ENCODE peak calls at places on chromosomes 3 and 15, in ten cellular contexts. K, A, Q, Z, N, V, H, T, Y and X are unnamed samples.

GRCh38 chr3:73401058-73401457 is 223.7 kb downstream of the PDZRN3 start:
- DNase-seq in Z (no peak), N (no peak), Q (peak; percentile 42), K (no peak), T (peak; percentile 74), A (no peak), V (no peak), Y (no peak), H (peak; percentile 54), X (no peak)

GRCh38 chr3:64108784-64109317 is 85.6 kb upstream of the PSMD6 start:
- DNase-seq in Y (no peak), A (no peak), K (no peak), V (no peak), H (no peak), N (no peak), Z (no peak), Q (no peak), T (no peak), X (no peak)

GRCh38 chr3:148289159-148289558 is 408.5 kb upstream of the AGTR1 start:
- DNase-seq in Z (no peak), A (no peak), N (no peak), H (no peak), T (no peak), V (no peak), Y (no peak), K (no peak), Q (no peak), X (no peak)

GRCh38 chr15:55587321-55588069 is 650 bp downstream of the PYGO1 start:
- DNase-seq in Y (peak; percentile 43), V (peak; percentile 33), T (peak; percentile 47), A (peak; percentile 30), H (peak; percentile 53), N (no peak), Z (peak; percentile 60), Q (no peak), K (peak; percentile 50), X (peak; percentile 4)

GRCh38 chr3:188707396-188708288 is 464.1 kb upstream of the TPRG1 start:
- DNase-seq in A (no peak), Z (no peak), Y (no peak), V (no peak), Q (no peak), H (no peak), T (no peak), K (no peak), N (no peak), X (no peak)

GRCh38 chr3:81105761-81106160 is 655.7 kb downstream of the GBE1 start:
- DNase-seq in A (no peak), N (no peak), Z (no peak), Q (no peak), V (no peak), K (no peak), Y (no peak), T (no peak), H (no peak), X (no peak)

GRCh38 chr15:96324192-96324895 is 6.2 kb upstream of the NR2F2 start:
- DNase-seq in Q (no peak), H (peak; percentile 65), A (no peak), Y (no peak), Z (no peak), V (no peak), N (no peak), T (no peak), K (peak; percentile 73), X (no peak)

GRCh38 chr3:139113766-139114165 is 69.1 kb upstream of the PRR23C start:
- DNase-seq in Q (no peak), T (no peak), N (no peak), H (no peak), Z (no peak), V (no peak), A (no peak), K (no peak), Y (peak; percentile 15), X (no peak)

GRCh38 chr15:56356616-56357015 is 8.6 kb upstream of the TEX9 start:
- DNase-seq in V (no peak), Q (no peak), H (no peak), T (peak; percentile 32), A (no peak), N (no peak), Z (peak; percentile 30), K (no peak), Y (no peak), X (no peak)

GRCh38 chr3:158709666-158710083 is 22.6 kb downstream of the RARRES1 start:
- DNase-seq in T (peak; percentile 99), Z (no peak), N (no peak), Q (peak; percentile 28), Y (no peak), A (no peak), K (no peak), V (no peak), H (peak; percentile 96), X (no peak)

GRCh38 chr15:56524915-56525314 is 60.0 kb upstream of the MNS1 start:
- DNase-seq in Z (no peak), V (no peak), Y (no peak), N (no peak), K (no peak), A (no peak), Q (no peak), T (peak; percentile 4), H (peak; percentile 63), X (no peak)

GRCh38 chr3:170741756-170742530 is 128.1 kb downstream of the RPL22L1 start:
- DNase-seq in Q (no peak), V (no peak), Z (no peak), N (no peak), T (no peak), K (no peak), H (no peak), A (peak; percentile 20), Y (no peak), X (no peak)

GRCh38 chr15:68691667-68692066 is 112.9 kb downstream of the CORO2B start:
- DNase-seq in T (no peak), V (no peak), Z (no peak), Q (peak; percentile 25), Y (no peak), N (no peak), K (no peak), H (no peak), A (no peak), X (no peak)

GRCh38 chr3:57983734-57984518 is 24.3 kb upstream of the FLNB start:
- DNase-seq in Z (peak; percentile 77), A (peak; percentile 48), N (no peak), T (peak; percentile 94), Q (peak; percentile 96), V (no peak), H (peak; percentile 90), K (no peak), Y (no peak), X (peak; percentile 87)

GRCh38 chr3:127461286-127461685 is 129.2 kb downstream of the TPRA1 start:
- DNase-seq in N (no peak), Y (no peak), K (no peak), Z (no peak), Q (no peak), V (no peak), A (no peak), T (no peak), H (no peak), X (no peak)
- TF ChIP-seq CTCF in N (no peak), Y (no peak), K (no peak), Z (no peak), Q (no peak), V (no peak), A (no peak), T (no peak), H (no peak), X (no peak)

GRCh38 chr15:65304393-65305143 is at the start of gene RNU5B-1:
- DNase-seq in V (peak; percentile 68), N (peak; percentile 97), Q (peak; percentile 94), H (peak; percentile 99), Y (peak; percentile 84), A (peak; percentile 86), Z (peak; percentile 82), K (peak; percentile 89), T (peak; percentile 98), X (peak; percentile 89)
- TF ChIP-seq CTCF in V (peak; percentile 94), N (peak; percentile 86), Q (peak; percentile 89), H (peak; percentile 95), Y (peak; percentile 94), A (peak; percentile 98), Z (peak; percentile 81), K (peak; percentile 77), T (peak; percentile 97), X (peak; percentile 95)

GRCh38 chr15:91861223-91861622 is 7.7 kb downstream of the SLCO3A1 start:
- DNase-seq in N (no peak), Q (peak; percentile 83), K (no peak), Y (no peak), V (no peak), T (no peak), A (no peak), Z (no peak), H (no peak), X (no peak)

GRCh38 chr15:91865486-91865885 is 12.0 kb downstream of the SLCO3A1 start:
- DNase-seq in H (no peak), Z (no peak), A (no peak), Q (no peak), K (no peak), N (no peak), T (no peak), V (no peak), Y (no peak), X (no peak)

GRCh38 chr15:91863621-91864255 is 10.2 kb downstream of the SLCO3A1 start:
- DNase-seq in T (no peak), Y (no peak), K (no peak), Z (no peak), Q (no peak), A (no peak), H (no peak), V (no peak), N (no peak), X (no peak)

GRCh38 chr15:91864669-91865068 is 11.2 kb downstream of the SLCO3A1 start:
- DNase-seq in N (no peak), A (no peak), H (no peak), V (no peak), K (no peak), T (no peak), Z (no peak), Q (no peak), Y (no peak), X (no peak)

DNA sequence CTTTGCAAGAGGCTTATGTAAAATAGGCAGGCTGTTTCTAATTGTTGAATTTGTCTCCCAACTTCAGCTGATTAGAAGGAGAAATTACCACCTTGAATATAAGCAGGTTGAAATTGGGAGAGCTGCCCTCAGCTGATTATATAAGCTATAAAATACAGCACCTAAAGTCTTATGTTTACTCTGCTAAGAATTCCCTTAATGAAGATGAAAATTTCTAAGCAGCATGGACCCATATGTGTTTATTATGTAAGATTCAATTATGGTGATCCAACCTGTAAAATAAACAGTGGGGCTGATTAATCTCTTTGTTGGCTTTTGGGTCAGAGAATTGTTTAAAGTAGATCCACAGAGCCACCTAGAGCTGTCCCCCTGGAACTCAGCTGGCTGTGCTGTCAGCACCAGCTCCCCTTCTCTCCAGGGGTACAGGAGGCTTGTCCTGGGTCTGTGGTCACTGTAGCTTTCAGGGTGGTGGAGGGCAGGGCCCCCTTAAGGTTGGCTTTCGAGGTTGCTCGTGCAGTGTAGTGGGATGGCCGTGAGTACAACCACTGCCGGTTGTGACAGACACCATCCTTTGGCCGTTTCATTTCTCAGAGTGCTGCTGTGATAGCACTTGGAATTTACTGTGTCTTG is 9.5 kb downstream of the SLCO3A1 start:
- DNase-seq in A (no peak), N (no peak), H (no peak), T (no peak), V (no peak), K (no peak), Y (no peak), Q (no peak), Z (no peak), X (no peak)
- TF ChIP-seq CTCF in A (no peak), N (no peak), H (no peak), T (no peak), V (no peak), K (no peak), Y (no peak), Q (no peak), Z (no peak), X (no peak)

GRCh38 chr15:94069834-94070233 is 161.5 kb upstream of the MCTP2 start:
- DNase-seq in T (no peak), Z (no peak), Y (no peak), K (no peak), H (no peak), V (no peak), Q (no peak), A (no peak), N (no peak), X (no peak)
- TF ChIP-seq CTCF in T (no peak), Z (no peak), Y (no peak), K (no peak), H (no peak), V (no peak), Q (no peak), A (no peak), N (no peak), X (no peak)